ENCODE peak calls at places on chromosomes 4 and X, in nine cellular contexts. L, C, A, P, S, J, U, Y and Z are unnamed samples. For H3K4me1, the result is how much of the 10 kb centered on the place peaks cover.

GRCh38 chrX:16559206-16559619 is 90.7 kb upstream of the S100G start:
- DNase-seq in J (no peak), L (no peak), S (no peak), P (no peak), U (no peak), A (no peak), C (no peak), Y (no peak), Z (no peak)

GRCh38 chr4:185421366-185422124 is 4.2 kb downstream of the UFSP2 start:
- DNase-seq in S (no peak), L (no peak), P (no peak), Y (peak), J (no peak), U (no peak), C (no peak), A (no peak), Z (no peak)

GRCh38 chrX:120144178-120144844 is 14.1 kb upstream of the RHOXF2 start:
- DNase-seq in L (peak), C (no peak), U (no peak), A (no peak), J (no peak), P (peak), Y (peak), S (no peak), Z (no peak)

GRCh38 chrX:8413279-8413678 is 51.4 kb upstream of the VCX3B start:
- DNase-seq in Y (no peak), J (no peak), P (no peak), L (no peak), S (no peak), U (no peak), C (no peak), A (no peak), Z (no peak)

GRCh38 chrX:140346711-140347110 is 158.2 kb downstream of the SOX3 start:
- DNase-seq in A (no peak), Y (peak), S (no peak), L (no peak), C (no peak), P (no peak), J (no peak), U (no peak), Z (no peak)

GRCh38 chr4:127482049-127482448 is 150.7 kb upstream of the INTU start:
- DNase-seq in S (no peak), A (no peak), L (no peak), P (no peak), Y (no peak), U (no peak), C (no peak), J (no peak), Z (no peak)

GRCh38 chrX:112818114-112819012 is 22.3 kb downstream of the AMOT start:
- DNase-seq in S (no peak), Y (no peak), P (peak), U (no peak), L (peak), A (no peak), C (no peak), J (no peak), Z (no peak)

GRCh38 chr4:123198706-123199105 is 197.9 kb upstream of the SPRY1 start:
- DNase-seq in S (no peak), Y (peak), A (no peak), J (no peak), P (no peak), C (no peak), U (no peak), L (no peak), Z (no peak)

GRCh38 chr4:53905935-53906377 is 158.4 kb downstream of the CHIC2 start:
- DNase-seq in P (peak), U (no peak), S (no peak), L (peak), Y (peak), C (peak), A (peak), J (no peak), Z (no peak)

GRCh38 chr4:6368096-6368495 is 98.4 kb downstream of the WFS1 start:
- DNase-seq in S (no peak), P (no peak), L (no peak), Y (no peak), J (no peak), A (no peak), U (peak), C (no peak), Z (no peak)

GRCh38 chrX:149185087-149185486 is 320.0 kb downstream of the IDS start:
- DNase-seq in C (no peak), Y (peak), S (no peak), A (no peak), P (no peak), J (no peak), U (no peak), L (no peak), Z (no peak)

GRCh38 chr4:98185279-98185678 is 42.0 kb upstream of the STPG2 start:
- DNase-seq in C (no peak), P (no peak), A (no peak), L (no peak), J (no peak), Y (no peak), S (no peak), U (no peak), Z (no peak)

GRCh38 chr4:99011910-99012309 is 16.4 kb downstream of the METAP1 start:
- DNase-seq in A (no peak), Y (no peak), J (no peak), P (no peak), U (no peak), L (no peak), S (no peak), C (no peak), Z (no peak)

GRCh38 chr4:151304755-151305154 is 20.6 kb downstream of the SH3D19 start:
- DNase-seq in U (no peak), J (no peak), A (peak), S (no peak), Y (no peak), P (peak), C (no peak), L (no peak), Z (no peak)

GRCh38 chr4:184102488-184102887 is 115.2 kb downstream of the ENPP6 start:
- DNase-seq in P (no peak), Y (no peak), J (no peak), C (no peak), U (no peak), A (no peak), S (no peak), L (no peak), Z (no peak)

GRCh38 chr4:82423245-82424054 is 6.8 kb downstream of the HNRNPDL start:
- DNase-seq in A (peak), J (no peak), L (no peak), Y (peak), S (no peak), P (peak), C (no peak), U (no peak), Z (no peak)

GRCh38 chr4:147975325-147975724 is 243.4 kb downstream of the ARHGAP10 start:
- DNase-seq in A (no peak), L (no peak), Y (peak), S (no peak), J (no peak), C (no peak), U (no peak), P (no peak), Z (no peak)

GRCh38 chrX:28609917-28610613 is 22.8 kb downstream of the IL1RAPL1 start:
- DNase-seq in L (no peak), P (no peak), C (no peak), A (peak), Y (no peak), J (no peak), S (no peak), U (no peak), Z (no peak)

GRCh38 chrX:153776611-153777045 is 4.2 kb upstream of the SRPK3 start:
- DNase-seq in A (no peak), P (no peak), J (no peak), U (peak), S (peak), L (no peak), Y (no peak), C (no peak), Z (no peak)

GRCh38 chr4:183284229-183284628 is 35.8 kb downstream of the CLDN22 start:
- DNase-seq in S (no peak), J (no peak), C (no peak), L (no peak), A (no peak), Y (no peak), P (no peak), U (no peak), Z (no peak)

GRCh38 chrX:132209527-132209926 is 9.7 kb downstream of the RAP2C start:
- DNase-seq in L (no peak), S (no peak), A (no peak), U (no peak), J (no peak), P (no peak), Y (peak), C (no peak), Z (no peak)

GRCh38 chrX:118988913-118989312 is 14.5 kb downstream of the LONRF3 start:
- DNase-seq in L (no peak), J (no peak), P (no peak), C (no peak), A (no peak), Y (no peak), U (no peak), S (no peak), Z (no peak)

GRCh38 chrX:101348452-101349222 is at the start of gene TIMM8A:
- DNase-seq in Y (peak), J (peak), U (peak), L (peak), A (peak), S (peak), P (peak), C (peak), Z (peak)

GRCh38 chr4:153467154-153467896 is 1.2 kb downstream of the TMEM131L start:
- DNase-seq in P (peak), J (peak), S (peak), U (peak), A (peak), L (peak), Y (peak), C (peak), Z (no peak)

GRCh38 chr4:17995165-17995564 is 26.4 kb downstream of the LCORL start:
- DNase-seq in P (no peak), A (no peak), J (no peak), U (no peak), C (no peak), Y (no peak), L (no peak), S (no peak), Z (no peak)

GRCh38 chrX:130025256-130025655 is 42.8 kb downstream of the BCORL1 start:
- DNase-seq in A (no peak), S (no peak), J (no peak), C (no peak), Y (no peak), L (no peak), P (peak), U (no peak), Z (no peak)

GRCh38 chr4:98516042-98516440 is 142.4 kb downstream of the TSPAN5 start:
- DNase-seq in J (no peak), U (no peak), P (no peak), S (no peak), L (no peak), C (no peak), Y (peak), A (peak), Z (no peak)

GRCh38 chrX:106802388-106803275 is at the start of gene TBC1D8B:
- DNase-seq in P (peak), U (peak), A (peak), C (peak), Y (peak), L (peak), J (peak), S (peak), Z (peak)

GRCh38 chr4:165953181-165953580 is 80.1 kb downstream of the TLL1 start:
- DNase-seq in L (no peak), S (no peak), U (no peak), J (no peak), C (no peak), Y (no peak), P (no peak), A (no peak), Z (no peak)

GRCh38 chr4:4782969-4783368 is 76.5 kb upstream of the MSX1 start:
- DNase-seq in Y (peak), J (no peak), L (no peak), S (no peak), C (no peak), A (peak), U (no peak), P (no peak), Z (no peak)
- H3K4me3 ChIP-seq in Y (peak), J (no peak), L (no peak), S (no peak), C (no peak), A (no peak), U (no peak), P (no peak), Z (no peak)

GRCh38 chr4:40630335-40631021 is 814 bp upstream of the RBM47 start:
- DNase-seq in J (peak), U (peak), L (peak), S (peak), A (peak), C (peak), Y (no peak), P (peak), Z (peak)

GRCh38 chr4:40628888-40629287 is 776 bp downstream of the RBM47 start:
- DNase-seq in S (no peak), A (peak), L (no peak), J (no peak), Y (peak), U (no peak), C (no peak), P (peak), Z (no peak)

GRCh38 chr4:40626183-40626990 is 3.3 kb downstream of the RBM47 start:
- DNase-seq in U (no peak), L (peak), C (no peak), A (peak), Y (peak), J (no peak), P (peak), S (no peak), Z (no peak)

GRCh38 chr4:40627540-40627939 is 2.1 kb downstream of the RBM47 start:
- DNase-seq in L (no peak), U (no peak), Y (no peak), S (no peak), C (no peak), J (no peak), P (no peak), A (no peak), Z (no peak)

DNA sequence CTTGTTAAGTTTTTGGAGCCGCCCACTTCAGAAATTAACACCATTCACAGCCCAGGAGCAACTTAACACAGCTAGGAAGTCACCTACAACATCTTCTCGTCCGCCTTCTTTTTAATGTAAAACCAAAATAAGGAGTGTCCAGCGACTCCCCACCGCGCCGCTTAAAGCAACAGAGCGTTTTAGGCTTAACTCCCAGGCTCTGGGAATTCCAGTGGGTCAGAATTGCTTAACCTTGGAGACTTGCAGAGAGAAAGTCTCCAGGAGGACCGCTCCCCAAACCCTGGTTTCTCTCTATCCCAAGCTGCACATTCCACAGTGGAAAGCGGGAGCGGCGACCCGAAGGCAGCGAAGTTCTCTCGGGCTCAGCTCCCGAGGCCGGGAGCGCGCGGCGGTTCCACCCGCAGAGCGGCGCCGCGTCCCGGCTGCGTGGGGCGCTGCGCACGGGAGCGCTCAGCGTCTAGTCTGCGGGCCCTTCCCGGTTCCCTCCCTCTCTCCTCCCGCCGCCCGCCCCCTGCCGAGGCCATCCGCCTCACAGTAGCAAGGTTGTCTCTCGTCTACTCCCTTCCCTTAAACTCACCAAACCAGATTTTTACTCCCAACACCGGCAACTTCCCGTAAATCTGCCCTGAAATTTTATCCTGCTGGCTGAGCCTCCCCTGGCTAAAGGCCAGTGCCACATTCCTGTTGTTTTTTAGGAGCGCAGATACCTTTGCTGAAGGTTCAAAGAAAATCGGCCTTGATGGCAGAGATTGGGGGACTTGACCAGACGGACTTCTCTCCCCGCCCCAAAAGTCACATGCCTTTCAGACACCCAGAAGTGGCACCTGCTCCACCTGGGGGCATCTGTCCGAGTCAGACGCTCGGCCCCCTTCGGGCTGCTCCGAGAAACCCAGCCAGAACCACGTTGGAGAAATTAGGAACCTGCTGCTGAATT is at the start of gene RBM47:
- DNase-seq in U (peak), S (peak), Y (peak), C (peak), P (peak), L (peak), J (peak), A (peak), Z (no peak)
- H3K4me1 ChIP-seq in U (under half), S (under half), Y (under half), C (under half), P (half or more), L (under half), J (under half), A (under half), Z (under half)

GRCh38 chrX:40147399-40148188 is 49.8 kb upstream of the BCOR start:
- DNase-seq in A (no peak), L (no peak), C (no peak), P (peak), S (no peak), U (no peak), J (no peak), Y (no peak), Z (no peak)

GRCh38 chrX:40148439-40149285 is 50.9 kb upstream of the BCOR start:
- DNase-seq in C (peak), L (no peak), J (no peak), P (peak), A (peak), U (no peak), S (no peak), Y (no peak), Z (no peak)

GRCh38 chrX:40146471-40147398 is 49.0 kb upstream of the BCOR start:
- DNase-seq in Y (peak), P (peak), A (peak), U (peak), J (no peak), L (peak), C (no peak), S (peak), Z (no peak)

GRCh38 chrX:40149286-40150175 is 51.8 kb upstream of the BCOR start:
- DNase-seq in S (no peak), U (no peak), A (no peak), L (no peak), J (no peak), Y (no peak), P (peak), C (no peak), Z (no peak)

DNA sequence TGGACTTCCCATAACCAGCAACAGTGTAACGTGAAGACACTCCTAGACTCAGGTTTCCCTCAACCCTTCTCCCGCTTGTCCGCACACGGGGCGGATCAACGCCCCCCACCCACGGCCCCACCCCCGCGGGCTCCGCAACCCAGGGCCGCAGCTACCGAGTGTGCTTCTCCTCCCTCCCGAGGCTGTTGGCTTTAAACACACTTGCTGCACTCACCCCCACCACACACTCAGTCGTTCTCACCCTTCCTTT is 50.4 kb upstream of the BCOR start:
- DNase-seq in U (no peak), J (no peak), P (no peak), S (no peak), C (no peak), Y (no peak), L (no peak), A (no peak), Z (no peak)
- H3K4me3 ChIP-seq in U (no peak), J (no peak), P (peak), S (no peak), C (no peak), Y (no peak), L (no peak), A (no peak), Z (no peak)

GRCh38 chr4:189786447-189786846 is 154.2 kb upstream of the FRG1 start:
- DNase-seq in U (no peak), J (no peak), L (no peak), P (no peak), C (no peak), Y (no peak), A (no peak), S (no peak), Z (no peak)
- H3K4me1 ChIP-seq in U (under half), J (under half), L (under half), P (under half), C (under half), Y (under half), A (under half), S (under half), Z (under half)

DNA sequence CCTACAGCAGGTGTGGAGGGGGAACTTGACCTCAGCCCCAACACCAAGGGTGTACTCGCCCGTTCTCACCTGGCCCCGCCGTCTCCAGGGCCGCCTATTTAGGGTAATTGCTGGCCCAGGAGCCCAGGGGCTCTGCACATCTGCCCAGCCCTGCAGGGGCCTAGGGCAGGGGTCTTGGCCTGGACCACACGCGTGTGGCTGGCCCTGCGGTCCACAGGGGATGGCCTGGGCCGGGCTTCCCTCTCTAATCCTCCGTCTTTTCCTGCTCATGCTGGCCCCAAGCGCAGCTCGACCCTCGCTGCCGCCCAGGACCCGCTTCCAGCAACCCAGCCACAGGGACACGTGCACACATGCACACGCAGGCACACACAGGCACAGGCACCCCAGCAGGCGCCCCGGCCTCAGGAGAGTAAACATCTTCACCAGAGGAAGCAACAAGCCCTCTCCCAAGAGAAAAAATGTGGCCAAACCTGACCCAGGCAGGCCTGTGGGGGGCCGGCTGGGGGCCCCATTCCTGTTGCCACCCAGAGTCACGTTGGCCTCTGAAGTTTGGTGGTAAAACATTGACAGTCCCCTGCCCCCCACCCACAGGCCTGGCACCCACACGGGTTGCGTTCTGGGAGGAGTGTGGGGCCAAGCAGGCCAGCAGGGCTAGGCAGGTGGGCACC is 24.6 kb upstream of the FGFR3 start:
- DNase-seq in C (no peak), L (no peak), U (no peak), J (no peak), A (no peak), Y (no peak), P (no peak), S (no peak), Z (no peak)
- H3K4me3 ChIP-seq in C (no peak), L (no peak), U (no peak), J (no peak), A (no peak), Y (no peak), P (peak), S (no peak), Z (no peak)

GRCh38 chr4:140186651-140187315 is 32.8 kb upstream of the MAML3 start:
- DNase-seq in J (no peak), U (no peak), P (no peak), C (peak), L (peak), A (peak), S (no peak), Y (peak), Z (no peak)

GRCh38 chr4:140187316-140187695 is 33.3 kb upstream of the MAML3 start:
- DNase-seq in J (no peak), Y (peak), P (no peak), C (no peak), S (no peak), L (no peak), U (no peak), A (peak), Z (no peak)

GRCh38 chr4:140188975-140189374 is 35.0 kb upstream of the MAML3 start:
- DNase-seq in S (no peak), J (peak), C (no peak), L (peak), A (peak), P (no peak), U (no peak), Y (peak), Z (no peak)

GRCh38 chr4:140183270-140183669 is 29.3 kb upstream of the MAML3 start:
- DNase-seq in U (no peak), J (no peak), S (no peak), L (no peak), C (no peak), P (no peak), Y (no peak), A (no peak), Z (no peak)

DNA sequence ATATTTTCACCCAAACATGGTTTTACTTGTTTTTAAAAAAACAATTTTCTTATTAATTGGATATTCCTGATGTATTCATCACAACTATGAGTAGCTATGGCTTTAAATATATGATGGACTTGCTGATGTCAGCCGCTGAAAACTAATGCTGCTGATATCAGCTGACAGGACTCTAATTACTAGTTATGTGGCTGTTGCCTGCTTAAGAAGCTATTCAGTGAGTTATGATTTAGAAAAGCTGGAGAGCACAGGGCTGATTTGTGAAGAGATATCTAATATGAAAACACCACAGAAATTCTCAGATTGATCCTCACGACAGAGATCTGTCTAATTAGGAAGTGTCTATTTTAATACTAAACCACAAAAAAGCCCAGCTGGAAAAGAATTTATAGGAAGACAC is 31.7 kb upstream of the MAML3 start:
- DNase-seq in C (no peak), U (no peak), Y (no peak), L (no peak), P (no peak), J (no peak), A (no peak), S (no peak), Z (no peak)
- H3K4me1 ChIP-seq in C (under half), U (under half), Y (under half), L (under half), P (under half), J (under half), A (under half), S (under half), Z (under half)